ENCODE peak calls at places on chromosomes 7 and 10, in four cellular contexts. V is Peyer's patch, W is astrocyte, N is NCI-H460. E is an unnamed sample.

GRCh38 chr10:132722980-132723970 is 62.7 kb downstream of the NKX6-2 start:
- DNase-seq in V (no peak), W (no peak), N (no peak), E (no peak)

GRCh38 chr10:60000747-60001146 is 94.4 kb upstream of the CCDC6 start:
- DNase-seq in V (no peak), W (no peak), N (no peak), E (no peak)

GRCh38 chr7:149824748-149825566 is 13.2 kb upstream of the ZNF862 start:
- DNase-seq in V (peak; percentile 48), W (no peak), N (no peak), E (no peak)

GRCh38 chr7:83936056-83936703 is 258.4 kb downstream of the SEMA3A start:
- DNase-seq in V (peak; percentile 34), W (peak; percentile 48), N (peak; percentile 81), E (peak; percentile 47)

GRCh38 chr10:62860946-62861345 is 44.8 kb upstream of the EGR2 start:
- DNase-seq in V (no peak), W (no peak), N (no peak), E (no peak)

GRCh38 chr7:45267262-45267661 is 109.7 kb downstream of the RAMP3 start:
- DNase-seq in V (no peak), W (no peak), N (no peak), E (no peak)

GRCh38 chr10:88045544-88046415 is 182.4 kb downstream of the PTEN start:
- DNase-seq in V (no peak), W (peak; percentile 72), N (no peak), E (no peak)

GRCh38 chr10:95333997-95334792 is 43.4 kb upstream of the PDLIM1 start:
- DNase-seq in V (no peak), W (peak; percentile 92), N (peak; percentile 24), E (peak; percentile 65)

GRCh38 chr7:27174077-27175004 is at the start of gene HOXA10:
- DNase-seq in V (peak; percentile 75), W (no peak), N (no peak), E (peak; percentile 22)

GRCh38 chr10:59098811-59099452 is 77.5 kb upstream of the PHYHIPL start:
- DNase-seq in V (no peak), W (peak; percentile 25), N (no peak), E (no peak)

GRCh38 chr7:113912881-113913280 is 5.9 kb downstream of the PPP1R3A start:
- DNase-seq in V (no peak), W (no peak), N (no peak), E (no peak)

GRCh38 chr10:122143238-122143841 is 127.8 kb upstream of the BTBD16 start:
- DNase-seq in V (no peak), W (no peak), N (no peak), E (no peak)

GRCh38 chr10:77943086-77943901 is 16.7 kb upstream of the DLG5 start:
- DNase-seq in V (no peak), W (peak; percentile 82), N (peak; percentile 74), E (no peak)

GRCh38 chr7:98360221-98361124 is 40.4 kb downstream of the BAIAP2L1 start:
- DNase-seq in V (peak; percentile 78), W (no peak), N (no peak), E (peak; percentile 43)

GRCh38 chr10:6178581-6178980 is 24.2 kb upstream of the PFKFB3 start:
- DNase-seq in V (no peak), W (no peak), N (no peak), E (no peak)

GRCh38 chr7:80883188-80884025 is 35.4 kb downstream of the SEMA3C start:
- DNase-seq in V (no peak), W (peak; percentile 99), N (peak; percentile 88), E (no peak)

GRCh38 chr10:15120523-15120922 is 23.4 kb downstream of the RPP38 start:
- DNase-seq in V (no peak), W (peak; percentile 72), N (no peak), E (no peak)

GRCh38 chr7:115709664-115710063 is 320.9 kb downstream of the TFEC start:
- DNase-seq in V (no peak), W (no peak), N (no peak), E (no peak)

GRCh38 chr7:140539466-140539865 is 60.2 kb upstream of the MKRN1 start:
- DNase-seq in V (no peak), W (no peak), N (no peak), E (no peak)

GRCh38 chr7:44325811-44326241 is 432 bp upstream of the CAMK2B start:
- DNase-seq in V (no peak), W (no peak), N (no peak), E (no peak)

GRCh38 chr7:100626530-100627237 is 14.3 kb downstream of the MOSPD3 start:
- DNase-seq in V (peak; percentile 92), W (peak; percentile 67), N (peak; percentile 80), E (peak; percentile 88)

GRCh38 chr7:75048435-75049379 is 24.9 kb downstream of the RCC1L start:
- DNase-seq in V (no peak), W (peak; percentile 79), N (no peak), E (no peak)